ENCODE peak calls at places on chromosome 5, in eight cellular contexts. T, I, L, M, H, X, G and Y are unnamed samples.

GRCh38 chr5:146027746-146028145 is 77.6 kb downstream of the PLAC8L1 start:
- DNase-seq in T (no peak), I (no peak), L (no peak), M (no peak), H (no peak), X (no peak), G (no peak), Y (no peak)

GRCh38 chr5:128637031-128637430 is 99.0 kb upstream of the FBN2 start:
- DNase-seq in T (no peak), I (no peak), L (no peak), M (no peak), H (no peak), X (no peak), G (no peak), Y (no peak)

GRCh38 chr5:36728697-36729543 is 122.5 kb downstream of the SLC1A3 start:
- DNase-seq in T (peak; percentile 58), I (no peak), L (peak; percentile 74), M (no peak), H (no peak), X (peak; percentile 35), G (no peak), Y (peak; percentile 45)

GRCh38 chr5:97085126-97085786 is 57.2 kb downstream of the LIX1 start:
- DNase-seq in T (no peak), I (no peak), L (no peak), M (no peak), H (no peak), X (no peak), G (no peak), Y (no peak)

GRCh38 chr5:114018178-114018577 is 343.7 kb upstream of the KCNN2 start:
- DNase-seq in T (no peak), I (no peak), L (no peak), M (no peak), H (peak; percentile 5), X (no peak), G (no peak), Y (peak; percentile 8)

GRCh38 chr5:10366310-10367297 is 13.1 kb downstream of the MARCHF6 start:
- DNase-seq in T (no peak), I (no peak), L (no peak), M (no peak), H (no peak), X (no peak), G (no peak), Y (no peak)

GRCh38 chr5:170437621-170438375 is 48.6 kb upstream of the KCNMB1 start:
- DNase-seq in T (no peak), I (no peak), L (no peak), M (no peak), H (no peak), X (no peak), G (no peak), Y (no peak)

GRCh38 chr5:108280248-108280647 is 101.7 kb downstream of the FBXL17 start:
- DNase-seq in T (no peak), I (no peak), L (no peak), M (no peak), H (no peak), X (no peak), G (no peak), Y (no peak)

GRCh38 chr5:166342330-166342891 is 1949.0 kb upstream of the WWC1 start:
- DNase-seq in T (no peak), I (no peak), L (no peak), M (no peak), H (no peak), X (no peak), G (no peak), Y (no peak)

GRCh38 chr5:131634666-131634995 is 398 bp downstream of the RAPGEF6 start:
- DNase-seq in T (peak; percentile 63), I (no peak), L (peak; percentile 42), M (no peak), H (no peak), X (no peak), G (peak; percentile 51), Y (peak; percentile 8)